ENCODE peak calls at places on chromosome 4, in eight cellular contexts. One of them, this sample, is unnamed.
A peak's percentile ranks its signal among the peaks of the same experiment; 100 is the strongest.

GRCh38 chr4:69054578-69055200 is 41.6 kb upstream of the UGT2B7 start:
- DNase-seq in right lobe of liver: no peak
- DNase-seq in bronchial epithelial cell: peak; percentile 94
- DNase-seq in right atrium auricular region: no peak
- DNase-seq in heart left ventricle: no peak
- DNase-seq in tibial nerve: no peak
- DNase-seq in testis: no peak
- DNase-seq in mucosa of descending colon: no peak
- DNase-seq in this sample: peak; percentile 91

GRCh38 chr4:189802884-189803283 is 137.8 kb upstream of the FRG1 start:
- DNase-seq in right lobe of liver: no peak
- DNase-seq in bronchial epithelial cell: no peak
- DNase-seq in right atrium auricular region: no peak
- DNase-seq in heart left ventricle: no peak
- DNase-seq in tibial nerve: no peak
- DNase-seq in testis: peak; percentile 36
- DNase-seq in mucosa of descending colon: no peak
- DNase-seq in this sample: no peak

GRCh38 chr4:82437285-82438005 is 7.1 kb downstream of the ENOPH1 start:
- DNase-seq in right lobe of liver: no peak
- DNase-seq in bronchial epithelial cell: peak; percentile 98
- DNase-seq in right atrium auricular region: no peak
- DNase-seq in heart left ventricle: no peak
- DNase-seq in tibial nerve: no peak
- DNase-seq in testis: no peak
- DNase-seq in mucosa of descending colon: no peak
- DNase-seq in this sample: no peak

GRCh38 chr4:173855015-173855414 is 325.0 kb upstream of the HAND2 start:
- DNase-seq in right lobe of liver: no peak
- DNase-seq in bronchial epithelial cell: no peak
- DNase-seq in right atrium auricular region: no peak
- DNase-seq in heart left ventricle: no peak
- DNase-seq in tibial nerve: no peak
- DNase-seq in testis: no peak
- DNase-seq in mucosa of descending colon: no peak
- DNase-seq in this sample: no peak

GRCh38 chr4:4395849-4396627 is 9.1 kb downstream of the NSG1 start:
- DNase-seq in right lobe of liver: no peak
- DNase-seq in bronchial epithelial cell: no peak
- DNase-seq in right atrium auricular region: no peak
- DNase-seq in heart left ventricle: no peak
- DNase-seq in tibial nerve: no peak
- DNase-seq in testis: no peak
- DNase-seq in mucosa of descending colon: no peak
- DNase-seq in this sample: no peak

GRCh38 chr4:54390670-54391069 is 161.6 kb downstream of the PDGFRA start:
- DNase-seq in right lobe of liver: no peak
- DNase-seq in bronchial epithelial cell: no peak
- DNase-seq in right atrium auricular region: no peak
- DNase-seq in heart left ventricle: no peak
- DNase-seq in tibial nerve: no peak
- DNase-seq in testis: no peak
- DNase-seq in mucosa of descending colon: no peak
- DNase-seq in this sample: no peak

GRCh38 chr4:98343640-98344039 is 82.5 kb downstream of the RAP1GDS1 start:
- DNase-seq in right lobe of liver: no peak
- DNase-seq in bronchial epithelial cell: no peak
- DNase-seq in right atrium auricular region: no peak
- DNase-seq in heart left ventricle: no peak
- DNase-seq in tibial nerve: no peak
- DNase-seq in testis: no peak
- DNase-seq in mucosa of descending colon: no peak
- DNase-seq in this sample: no peak

GRCh38 chr4:5137226-5137625 is 85.9 kb downstream of the STK32B start:
- DNase-seq in right lobe of liver: no peak
- DNase-seq in bronchial epithelial cell: no peak
- DNase-seq in right atrium auricular region: no peak
- DNase-seq in heart left ventricle: no peak
- DNase-seq in tibial nerve: no peak
- DNase-seq in testis: no peak
- DNase-seq in mucosa of descending colon: no peak
- DNase-seq in this sample: no peak

GRCh38 chr4:69714086-69714485 is 46.3 kb downstream of the SULT1B1 start:
- DNase-seq in right lobe of liver: no peak
- DNase-seq in bronchial epithelial cell: no peak
- DNase-seq in right atrium auricular region: no peak
- DNase-seq in heart left ventricle: no peak
- DNase-seq in tibial nerve: no peak
- DNase-seq in testis: no peak
- DNase-seq in mucosa of descending colon: no peak
- DNase-seq in this sample: no peak

GRCh38 chr4:138663883-138664282 is 351.7 kb upstream of the NOCT start:
- DNase-seq in right lobe of liver: no peak
- DNase-seq in bronchial epithelial cell: no peak
- DNase-seq in right atrium auricular region: no peak
- DNase-seq in heart left ventricle: no peak
- DNase-seq in tibial nerve: no peak
- DNase-seq in testis: no peak
- DNase-seq in mucosa of descending colon: no peak
- DNase-seq in this sample: no peak

GRCh38 chr4:21949073-21949457 is 493 bp upstream of the KCNIP4 start:
- DNase-seq in right lobe of liver: peak; percentile 50
- DNase-seq in bronchial epithelial cell: no peak
- DNase-seq in right atrium auricular region: no peak
- DNase-seq in heart left ventricle: peak; percentile 49
- DNase-seq in tibial nerve: no peak
- DNase-seq in testis: peak; percentile 30
- DNase-seq in mucosa of descending colon: peak; percentile 28
- DNase-seq in this sample: no peak

GRCh38 chr4:112213850-112214249 is 17.7 kb upstream of the AP1AR start:
- DNase-seq in right lobe of liver: no peak
- DNase-seq in bronchial epithelial cell: peak; percentile 70
- DNase-seq in right atrium auricular region: no peak
- DNase-seq in heart left ventricle: no peak
- DNase-seq in tibial nerve: no peak
- DNase-seq in testis: no peak
- DNase-seq in mucosa of descending colon: no peak
- DNase-seq in this sample: no peak

GRCh38 chr4:41318839-41319530 is 62.3 kb downstream of the UCHL1 start:
- DNase-seq in right lobe of liver: no peak
- DNase-seq in bronchial epithelial cell: peak; percentile 58
- DNase-seq in right atrium auricular region: peak; percentile 58
- DNase-seq in heart left ventricle: peak; percentile 59
- DNase-seq in tibial nerve: no peak
- DNase-seq in testis: no peak
- DNase-seq in mucosa of descending colon: no peak
- DNase-seq in this sample: peak; percentile 88

GRCh38 chr4:153570228-153570973 is 104.2 kb downstream of the TMEM131L start:
- DNase-seq in right lobe of liver: no peak
- DNase-seq in bronchial epithelial cell: no peak
- DNase-seq in right atrium auricular region: no peak
- DNase-seq in heart left ventricle: no peak
- DNase-seq in tibial nerve: no peak
- DNase-seq in testis: no peak
- DNase-seq in mucosa of descending colon: no peak
- DNase-seq in this sample: no peak

GRCh38 chr4:154332681-154333421 is 158.7 kb downstream of the DCHS2 start:
- DNase-seq in right lobe of liver: peak; percentile 52
- DNase-seq in bronchial epithelial cell: no peak
- DNase-seq in right atrium auricular region: no peak
- DNase-seq in heart left ventricle: peak; percentile 57
- DNase-seq in tibial nerve: no peak
- DNase-seq in testis: peak; percentile 77
- DNase-seq in mucosa of descending colon: peak; percentile 32
- DNase-seq in this sample: no peak

GRCh38 chr4:186551849-186552248 is 3.5 kb downstream of the MTNR1A start:
- DNase-seq in right lobe of liver: no peak
- DNase-seq in bronchial epithelial cell: no peak
- DNase-seq in right atrium auricular region: no peak
- DNase-seq in heart left ventricle: no peak
- DNase-seq in tibial nerve: no peak
- DNase-seq in testis: no peak
- DNase-seq in mucosa of descending colon: no peak
- DNase-seq in this sample: no peak
- TF ChIP-seq CTCF in right lobe of liver: no peak
- TF ChIP-seq CTCF in bronchial epithelial cell: no peak
- TF ChIP-seq CTCF in right atrium auricular region: no peak
- TF ChIP-seq CTCF in heart left ventricle: no peak
- TF ChIP-seq CTCF in tibial nerve: no peak
- TF ChIP-seq CTCF in testis: no peak
- TF ChIP-seq CTCF in mucosa of descending colon: no peak
- TF ChIP-seq CTCF in this sample: no peak

GRCh38 chr4:2934077-2934812 is 29.0 kb downstream of the NOP14 start:
- DNase-seq in right lobe of liver: peak; percentile 65
- DNase-seq in bronchial epithelial cell: no peak
- DNase-seq in right atrium auricular region: peak; percentile 83
- DNase-seq in heart left ventricle: peak; percentile 82
- DNase-seq in tibial nerve: peak; percentile 64
- DNase-seq in testis: peak; percentile 57
- DNase-seq in mucosa of descending colon: peak; percentile 78
- DNase-seq in this sample: peak; percentile 19

GRCh38 chr4:2937146-2937857 is 25.9 kb downstream of the NOP14 start:
- DNase-seq in right lobe of liver: peak; percentile 56
- DNase-seq in bronchial epithelial cell: peak; percentile 99
- DNase-seq in right atrium auricular region: no peak
- DNase-seq in heart left ventricle: peak; percentile 62
- DNase-seq in tibial nerve: no peak
- DNase-seq in testis: peak; percentile 17
- DNase-seq in mucosa of descending colon: peak; percentile 32
- DNase-seq in this sample: peak; percentile 56

GRCh38 chr4:2934813-2935761 is 28.1 kb downstream of the NOP14 start:
- DNase-seq in right lobe of liver: peak; percentile 97
- DNase-seq in bronchial epithelial cell: peak; percentile 76
- DNase-seq in right atrium auricular region: peak; percentile 93
- DNase-seq in heart left ventricle: peak; percentile 98
- DNase-seq in tibial nerve: peak; percentile 95
- DNase-seq in testis: peak; percentile 97
- DNase-seq in mucosa of descending colon: peak; percentile 98
- DNase-seq in this sample: peak; percentile 89

GRCh38 chr4:2936773-2937145 is 26.4 kb downstream of the NOP14 start:
- DNase-seq in right lobe of liver: peak; percentile 31
- DNase-seq in bronchial epithelial cell: peak; percentile 93
- DNase-seq in right atrium auricular region: no peak
- DNase-seq in heart left ventricle: peak; percentile 37
- DNase-seq in tibial nerve: no peak
- DNase-seq in testis: peak; percentile 15
- DNase-seq in mucosa of descending colon: peak; percentile 25
- DNase-seq in this sample: peak; percentile 80

DNA sequence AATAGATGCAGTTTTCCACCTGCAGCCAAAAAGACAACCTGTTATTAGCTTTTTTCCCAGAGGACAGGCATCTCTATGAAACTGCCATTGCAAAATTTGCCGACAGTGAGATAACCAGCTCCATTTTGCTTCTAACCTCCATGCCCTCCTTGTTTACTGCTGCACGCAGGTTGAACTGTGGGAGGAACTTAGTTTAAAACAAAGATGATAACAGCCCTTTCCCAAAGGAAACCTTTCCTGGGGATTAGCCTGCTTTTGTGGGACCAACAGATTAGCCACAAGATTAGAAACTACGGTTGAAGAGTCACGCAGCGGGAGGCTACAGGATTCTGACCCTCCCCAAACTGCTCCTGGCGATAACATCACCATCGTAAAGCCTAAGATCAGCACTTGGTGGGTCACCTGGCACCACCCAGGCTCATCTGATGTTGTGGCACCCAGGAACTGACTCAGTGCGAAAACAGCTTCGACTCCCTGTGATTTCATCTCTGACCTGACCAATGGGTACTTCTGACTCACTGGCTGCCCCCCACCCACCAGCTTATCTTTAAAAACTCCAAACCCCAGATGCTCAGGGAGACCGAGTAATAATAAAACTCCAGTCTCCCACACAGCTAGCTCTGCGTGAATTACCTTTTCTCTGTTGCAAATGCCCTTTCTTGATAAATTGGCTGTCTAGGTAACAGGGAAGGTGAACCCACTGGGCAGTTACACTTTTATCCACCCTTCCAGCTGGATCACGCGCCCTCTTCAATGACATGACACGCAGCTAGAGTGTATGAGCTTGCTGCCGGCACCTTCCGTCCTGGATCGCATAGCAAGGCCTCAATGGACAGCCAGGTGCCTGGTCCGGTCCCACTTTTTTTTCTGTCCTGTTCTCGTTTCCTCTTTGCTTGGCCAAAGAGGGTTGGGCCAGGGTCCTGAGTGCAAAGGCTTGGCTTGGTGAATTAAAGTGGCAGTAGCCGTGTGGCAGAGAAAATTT is 27.2 kb downstream of the NOP14 start:
- DNase-seq in right lobe of liver: peak; percentile 42
- DNase-seq in bronchial epithelial cell: peak; percentile 95
- DNase-seq in right atrium auricular region: no peak
- DNase-seq in heart left ventricle: peak; percentile 45
- DNase-seq in tibial nerve: no peak
- DNase-seq in testis: peak; percentile 11
- DNase-seq in mucosa of descending colon: peak; percentile 32
- DNase-seq in this sample: peak; percentile 88
- H3K36me3 ChIP-seq in right lobe of liver: no peaks in the 10 kb centered on the region
- H3K36me3 ChIP-seq in bronchial epithelial cell: peaks cover 32% of the 10 kb centered on the region
- H3K36me3 ChIP-seq in right atrium auricular region: peaks cover 39% of the 10 kb centered on the region
- H3K36me3 ChIP-seq in heart left ventricle: no peaks in the 10 kb centered on the region
- H3K36me3 ChIP-seq in tibial nerve: peaks cover 65% of the 10 kb centered on the region
- H3K36me3 ChIP-seq in testis: no peaks in the 10 kb centered on the region
- H3K36me3 ChIP-seq in mucosa of descending colon: peaks cover 3% of the 10 kb centered on the region
- H3K36me3 ChIP-seq in this sample: peaks cover 17% of the 10 kb centered on the region

DNA sequence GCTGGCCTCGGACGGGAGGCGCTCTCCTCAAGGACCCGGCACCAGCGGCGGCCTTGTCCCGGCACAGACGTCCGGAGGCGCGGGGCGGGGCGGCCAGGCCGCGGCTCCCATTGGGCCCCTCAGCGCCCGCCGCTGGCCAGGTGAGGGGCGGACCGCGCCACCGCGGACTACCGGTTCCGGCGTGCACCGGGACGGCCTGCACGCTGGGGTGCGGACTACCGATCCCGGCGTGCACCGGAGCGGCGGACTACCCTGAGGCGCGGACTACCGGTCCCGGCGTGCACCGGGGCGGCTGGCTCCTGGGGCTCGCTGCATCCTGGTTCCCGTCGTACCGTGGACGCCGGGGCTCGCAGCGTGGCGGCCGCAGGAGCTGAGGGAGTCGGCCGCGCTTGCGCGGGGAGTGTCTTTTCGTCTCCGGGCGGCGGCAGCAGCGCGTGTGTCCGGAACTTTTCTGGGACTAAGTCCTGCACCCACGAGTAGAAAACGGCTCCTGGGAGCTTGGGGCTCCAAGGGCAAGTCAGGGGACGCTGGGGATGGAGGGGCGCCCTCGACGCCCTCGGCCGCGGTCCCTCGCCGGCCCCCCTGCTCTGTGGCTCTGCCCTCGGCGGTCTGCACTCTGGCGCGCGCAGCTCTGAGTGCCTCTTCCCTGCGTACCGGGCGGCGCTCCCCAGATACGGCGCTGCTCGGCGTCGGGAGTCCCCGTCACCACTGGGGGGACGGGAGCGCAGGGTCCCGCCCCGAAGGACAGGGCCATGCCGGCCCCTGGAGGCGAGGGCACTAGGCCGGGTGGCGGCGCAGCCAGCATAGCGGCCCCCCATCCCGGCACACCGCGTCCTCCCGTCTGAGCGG is at the start of gene LETM1:
- DNase-seq in right lobe of liver: peak; percentile 98
- DNase-seq in bronchial epithelial cell: peak; percentile 83
- DNase-seq in right atrium auricular region: peak; percentile 94
- DNase-seq in heart left ventricle: peak; percentile 98
- DNase-seq in tibial nerve: peak; percentile 85
- DNase-seq in testis: peak; percentile 97
- DNase-seq in mucosa of descending colon: peak; percentile 98
- DNase-seq in this sample: peak; percentile 91
- TF ChIP-seq CTCF in right lobe of liver: peak; percentile 6
- TF ChIP-seq CTCF in bronchial epithelial cell: no peak
- TF ChIP-seq CTCF in right atrium auricular region: no peak
- TF ChIP-seq CTCF in heart left ventricle: no peak
- TF ChIP-seq CTCF in tibial nerve: no peak
- TF ChIP-seq CTCF in testis: no peak
- TF ChIP-seq CTCF in mucosa of descending colon: no peak
- TF ChIP-seq CTCF in this sample: no peak

GRCh38 chr4:1822568-1823544 is 29.8 kb downstream of the FGFR3 start:
- DNase-seq in right lobe of liver: no peak
- DNase-seq in bronchial epithelial cell: no peak
- DNase-seq in right atrium auricular region: no peak
- DNase-seq in heart left ventricle: no peak
- DNase-seq in tibial nerve: no peak
- DNase-seq in testis: no peak
- DNase-seq in mucosa of descending colon: no peak
- DNase-seq in this sample: no peak
- H3K36me3 ChIP-seq in right lobe of liver: no peaks in the 10 kb centered on the region
- H3K36me3 ChIP-seq in bronchial epithelial cell: peaks cover 54% of the 10 kb centered on the region
- H3K36me3 ChIP-seq in right atrium auricular region: peaks cover 84% of the 10 kb centered on the region
- H3K36me3 ChIP-seq in heart left ventricle: peaks cover 7% of the 10 kb centered on the region
- H3K36me3 ChIP-seq in tibial nerve: peaks cover 91% of the 10 kb centered on the region
- H3K36me3 ChIP-seq in testis: no peaks in the 10 kb centered on the region
- H3K36me3 ChIP-seq in mucosa of descending colon: peaks cover 10% of the 10 kb centered on the region
- H3K36me3 ChIP-seq in this sample: peaks cover 11% of the 10 kb centered on the region

This sample was measured in PC-3.